ENCODE peak calls at places on chromosomes 4 and X, in five cellular contexts. X is AG08396, S is kidney tubule cell, Z is D341Med, O is NCI-H774. K is an unnamed sample.

GRCh38 chrX:96389314-96390048 is 295.2 kb upstream of the DIAPH2 start:
- DNase-seq in X (no peak), O (no peak), Z (no peak), S (no peak), K (no peak)

GRCh38 chr4:22187203-22187835 is 238.7 kb upstream of the KCNIP4 start:
- DNase-seq in Z (no peak), O (no peak), X (no peak), S (peak; percentile 45), K (no peak)

GRCh38 chr4:111546881-111547280 is 598.4 kb upstream of the FAM241A start:
- DNase-seq in S (no peak), Z (no peak), X (no peak), O (no peak), K (no peak)

GRCh38 chrX:148311544-148311943 is 188.9 kb upstream of the AFF2 start:
- DNase-seq in X (no peak), S (no peak), Z (no peak), O (no peak), K (no peak)

GRCh38 chr4:37002625-37003024 is 241.9 kb upstream of the NWD2 start:
- DNase-seq in X (no peak), Z (no peak), S (no peak), O (no peak), K (peak; percentile 22)

GRCh38 chr4:6705638-6706037 is 4.0 kb downstream of the MRFAP1L1 start:
- DNase-seq in O (no peak), S (no peak), X (no peak), Z (no peak), K (no peak)

GRCh38 chrX:130665214-130665613 is 237.8 kb downstream of the ENOX2 start:
- DNase-seq in O (no peak), S (no peak), Z (no peak), X (no peak), K (no peak)

GRCh38 chr4:125317526-125317880 is 2.7 kb downstream of the FAT4 start:
- DNase-seq in Z (peak; percentile 70), O (no peak), S (peak; percentile 74), X (peak; percentile 41), K (peak; percentile 53)

GRCh38 chr4:161002386-161002785 is 1161.4 kb downstream of the FSTL5 start:
- DNase-seq in O (no peak), X (no peak), S (no peak), Z (no peak), K (no peak)

GRCh38 chrX:122940199-122940598 is 243.9 kb upstream of the GRIA3 start:
- DNase-seq in O (no peak), S (no peak), Z (no peak), X (no peak), K (no peak)

GRCh38 chrX:132101799-132102198 is 26.0 kb downstream of the FRMD7 start:
- DNase-seq in O (no peak), Z (no peak), X (no peak), S (no peak), K (no peak)

GRCh38 chr4:183165371-183165770 is 66.3 kb downstream of the WWC2 start:
- DNase-seq in Z (no peak), S (no peak), O (no peak), X (no peak), K (no peak)